ENCODE peak calls at places on chromosomes 5 and 9, in ten cellular contexts. One of them, this sample, is unnamed.

GRCh38 chr5:173909205-173909604 is 21.1 kb downstream of the CPEB4 start:
- DNase-seq in suprapubic skin: no peak
- DNase-seq in heart left ventricle: peak; percentile 54
- DNase-seq in H54: no peak
- DNase-seq in Peyer's patch: no peak
- DNase-seq in sigmoid colon: no peak
- DNase-seq in spleen: no peak
- DNase-seq in adrenal gland: no peak
- DNase-seq in NB4: no peak
- DNase-seq in stomach: no peak
- DNase-seq in this sample: no peak

GRCh38 chr5:33736510-33736909 is 155.3 kb downstream of the ADAMTS12 start:
- DNase-seq in spleen: no peak
- DNase-seq in stomach: no peak
- DNase-seq in NB4: no peak
- DNase-seq in heart left ventricle: no peak
- DNase-seq in suprapubic skin: no peak
- DNase-seq in H54: no peak
- DNase-seq in sigmoid colon: no peak
- DNase-seq in Peyer's patch: no peak
- DNase-seq in adrenal gland: no peak
- DNase-seq in this sample: no peak

GRCh38 chr5:77329664-77330430 is 119.4 kb downstream of the PDE8B start:
- DNase-seq in Peyer's patch: no peak
- DNase-seq in spleen: no peak
- DNase-seq in stomach: no peak
- DNase-seq in heart left ventricle: no peak
- DNase-seq in adrenal gland: no peak
- DNase-seq in NB4: no peak
- DNase-seq in sigmoid colon: no peak
- DNase-seq in suprapubic skin: no peak
- DNase-seq in H54: no peak
- DNase-seq in this sample: no peak

GRCh38 chr5:148267972-148268371 is 622 bp upstream of the SPINK13 start:
- DNase-seq in adrenal gland: no peak
- DNase-seq in suprapubic skin: no peak
- DNase-seq in NB4: no peak
- DNase-seq in H54: no peak
- DNase-seq in heart left ventricle: no peak
- DNase-seq in spleen: no peak
- DNase-seq in stomach: no peak
- DNase-seq in sigmoid colon: no peak
- DNase-seq in Peyer's patch: no peak
- DNase-seq in this sample: no peak

GRCh38 chr5:165920655-165921054 is 2370.8 kb upstream of the WWC1 start:
- DNase-seq in adrenal gland: no peak
- DNase-seq in heart left ventricle: no peak
- DNase-seq in H54: no peak
- DNase-seq in suprapubic skin: no peak
- DNase-seq in spleen: no peak
- DNase-seq in NB4: no peak
- DNase-seq in stomach: no peak
- DNase-seq in sigmoid colon: no peak
- DNase-seq in Peyer's patch: no peak
- DNase-seq in this sample: no peak

GRCh38 chr5:138305797-138306196 is 25.8 kb downstream of the CDC25C start:
- DNase-seq in suprapubic skin: no peak
- DNase-seq in adrenal gland: peak; percentile 77
- DNase-seq in sigmoid colon: no peak
- DNase-seq in Peyer's patch: no peak
- DNase-seq in heart left ventricle: peak; percentile 68
- DNase-seq in stomach: peak; percentile 32
- DNase-seq in NB4: no peak
- DNase-seq in H54: no peak
- DNase-seq in spleen: peak; percentile 84
- DNase-seq in this sample: peak; percentile 83

GRCh38 chr5:136686192-136686872 is 321.0 kb upstream of the TRPC7 start:
- DNase-seq in stomach: no peak
- DNase-seq in suprapubic skin: no peak
- DNase-seq in Peyer's patch: no peak
- DNase-seq in heart left ventricle: no peak
- DNase-seq in spleen: no peak
- DNase-seq in adrenal gland: no peak
- DNase-seq in NB4: peak; percentile 25
- DNase-seq in sigmoid colon: no peak
- DNase-seq in H54: no peak
- DNase-seq in this sample: no peak

GRCh38 chr9:79637180-79637925 is 65.6 kb downstream of the TLE4 start:
- DNase-seq in NB4: no peak
- DNase-seq in stomach: no peak
- DNase-seq in Peyer's patch: no peak
- DNase-seq in adrenal gland: no peak
- DNase-seq in heart left ventricle: no peak
- DNase-seq in sigmoid colon: no peak
- DNase-seq in spleen: no peak
- DNase-seq in H54: no peak
- DNase-seq in suprapubic skin: no peak
- DNase-seq in this sample: no peak

DNA sequence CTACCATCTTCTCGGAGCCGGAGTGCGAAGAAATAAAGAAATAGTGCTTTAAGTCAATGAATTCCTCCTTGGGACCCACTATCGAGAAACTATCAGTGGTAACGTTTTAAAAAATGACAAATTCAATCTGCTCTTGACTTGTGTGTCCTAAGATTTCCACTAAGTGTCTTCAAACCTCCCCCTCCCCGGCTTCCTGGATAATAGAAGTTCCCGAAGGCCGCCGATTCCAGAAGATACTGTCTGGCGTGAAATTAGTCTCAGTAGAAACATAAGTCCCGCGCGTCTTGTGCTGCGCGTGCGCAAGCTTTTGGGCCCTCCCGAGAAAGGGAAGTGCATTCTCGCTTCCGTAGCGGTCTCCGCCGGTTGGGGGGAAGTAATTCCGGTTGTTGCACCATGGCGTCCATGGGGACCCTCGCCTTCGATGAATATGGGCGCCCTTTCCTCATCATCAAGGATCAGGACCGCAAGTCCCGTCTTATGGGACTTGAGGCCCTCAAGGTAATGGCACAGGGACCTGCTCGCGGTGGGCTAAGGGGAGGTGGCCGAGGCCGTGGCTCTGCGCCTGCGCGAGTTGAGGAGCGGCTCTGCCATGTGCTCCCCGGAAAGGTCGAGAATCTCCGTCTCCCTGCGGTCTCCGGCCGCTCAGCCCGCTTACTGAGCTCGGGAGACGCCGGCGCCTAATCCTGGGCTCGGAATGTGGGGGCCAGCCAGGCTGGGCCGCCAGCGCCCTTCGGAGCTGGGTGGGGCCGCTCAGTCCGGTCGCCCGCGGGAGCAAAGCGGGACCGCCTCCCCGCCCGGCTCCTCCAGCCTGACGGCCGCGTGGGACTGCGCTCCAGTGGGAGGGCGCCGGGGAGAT is at the start of gene CCT5:
- DNase-seq in stomach: peak; percentile 93
- DNase-seq in sigmoid colon: peak; percentile 98
- DNase-seq in heart left ventricle: peak; percentile 93
- DNase-seq in suprapubic skin: peak; percentile 96
- DNase-seq in spleen: peak; percentile 96
- DNase-seq in Peyer's patch: peak; percentile 97
- DNase-seq in H54: peak; percentile 93
- DNase-seq in NB4: peak; percentile 99
- DNase-seq in adrenal gland: peak; percentile 96
- DNase-seq in this sample: peak; percentile 99
- TF ChIP-seq POLR2A in stomach: no peak
- TF ChIP-seq POLR2A in sigmoid colon: peak; percentile 62
- TF ChIP-seq POLR2A in heart left ventricle: no peak
- TF ChIP-seq POLR2A in suprapubic skin: no peak
- TF ChIP-seq POLR2A in spleen: no peak
- TF ChIP-seq POLR2A in Peyer's patch: peak; percentile 73
- TF ChIP-seq POLR2A in H54: peak; percentile 85
- TF ChIP-seq POLR2A in NB4: peak; percentile 99
- TF ChIP-seq POLR2A in adrenal gland: no peak
- TF ChIP-seq POLR2A in this sample: peak; percentile 94

DNA sequence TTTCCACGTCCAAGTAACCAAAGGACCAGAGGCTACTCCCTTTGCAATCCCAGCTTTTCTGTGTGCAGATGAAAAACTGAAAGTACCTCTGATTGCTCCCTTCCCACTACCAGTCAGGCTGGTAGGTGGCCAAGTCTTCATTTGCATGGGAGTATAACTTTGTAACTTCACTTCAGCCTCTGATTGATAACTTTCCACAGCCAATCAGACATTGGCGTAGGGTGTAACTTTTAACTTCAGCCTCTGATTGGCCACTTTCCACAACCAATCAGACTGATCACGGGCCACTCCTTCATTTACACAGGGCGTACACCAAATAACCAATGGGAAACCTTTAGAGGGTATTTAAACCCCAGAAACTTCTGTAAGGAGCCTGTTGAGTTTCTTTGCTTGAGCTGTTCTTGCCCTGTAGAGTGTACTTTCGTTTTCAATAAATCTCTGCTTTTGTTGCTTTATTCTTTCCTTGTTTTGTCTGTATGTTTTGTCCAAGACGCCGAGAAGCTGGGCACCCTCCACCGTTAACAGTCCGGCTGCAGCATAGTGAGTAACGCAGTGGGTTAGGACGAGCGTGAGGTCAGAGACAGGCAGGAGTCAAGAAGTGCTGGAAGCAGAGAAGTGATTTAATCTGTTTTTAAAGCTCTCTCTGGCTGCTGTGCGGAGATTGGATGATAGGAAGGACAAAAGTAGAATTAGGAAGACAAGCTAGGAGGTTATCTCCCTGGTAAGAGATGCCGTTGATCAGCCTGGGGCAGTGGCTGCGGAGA is 3.5 kb upstream of the EXOSC2 start:
- DNase-seq in spleen: no peak
- DNase-seq in heart left ventricle: peak; percentile 75
- DNase-seq in H54: peak; percentile 12
- DNase-seq in sigmoid colon: peak; percentile 91
- DNase-seq in adrenal gland: peak; percentile 92
- DNase-seq in Peyer's patch: peak; percentile 82
- DNase-seq in NB4: peak; percentile 89
- DNase-seq in stomach: peak; percentile 87
- DNase-seq in suprapubic skin: peak; percentile 77
- DNase-seq in this sample: peak; percentile 54
- TF ChIP-seq POLR2A in spleen: no peak
- TF ChIP-seq POLR2A in heart left ventricle: no peak
- TF ChIP-seq POLR2A in H54: no peak
- TF ChIP-seq POLR2A in sigmoid colon: peak; percentile 63
- TF ChIP-seq POLR2A in adrenal gland: peak; percentile 72
- TF ChIP-seq POLR2A in Peyer's patch: peak; percentile 81
- TF ChIP-seq POLR2A in NB4: peak; percentile 37
- TF ChIP-seq POLR2A in stomach: no peak
- TF ChIP-seq POLR2A in suprapubic skin: no peak
- TF ChIP-seq POLR2A in this sample: no peak

GRCh38 chr5:96857924-96858323 is 18.4 kb upstream of the ERAP2 start:
- DNase-seq in spleen: no peak
- DNase-seq in suprapubic skin: no peak
- DNase-seq in heart left ventricle: no peak
- DNase-seq in Peyer's patch: no peak
- DNase-seq in H54: no peak
- DNase-seq in sigmoid colon: no peak
- DNase-seq in stomach: no peak
- DNase-seq in NB4: no peak
- DNase-seq in adrenal gland: no peak
- DNase-seq in this sample: no peak

GRCh38 chr5:96857454-96857853 is 18.8 kb upstream of the ERAP2 start:
- DNase-seq in suprapubic skin: no peak
- DNase-seq in H54: no peak
- DNase-seq in adrenal gland: no peak
- DNase-seq in stomach: no peak
- DNase-seq in heart left ventricle: no peak
- DNase-seq in Peyer's patch: no peak
- DNase-seq in sigmoid colon: no peak
- DNase-seq in NB4: no peak
- DNase-seq in spleen: no peak
- DNase-seq in this sample: no peak

GRCh38 chr5:96852769-96853168 is 23.5 kb upstream of the ERAP2 start:
- DNase-seq in adrenal gland: no peak
- DNase-seq in NB4: no peak
- DNase-seq in H54: no peak
- DNase-seq in suprapubic skin: no peak
- DNase-seq in heart left ventricle: no peak
- DNase-seq in Peyer's patch: no peak
- DNase-seq in stomach: no peak
- DNase-seq in sigmoid colon: no peak
- DNase-seq in spleen: no peak
- DNase-seq in this sample: no peak

GRCh38 chr5:96854067-96854466 is 22.2 kb upstream of the ERAP2 start:
- DNase-seq in adrenal gland: no peak
- DNase-seq in H54: no peak
- DNase-seq in spleen: no peak
- DNase-seq in suprapubic skin: no peak
- DNase-seq in sigmoid colon: no peak
- DNase-seq in Peyer's patch: no peak
- DNase-seq in heart left ventricle: no peak
- DNase-seq in stomach: no peak
- DNase-seq in NB4: no peak
- DNase-seq in this sample: no peak

DNA sequence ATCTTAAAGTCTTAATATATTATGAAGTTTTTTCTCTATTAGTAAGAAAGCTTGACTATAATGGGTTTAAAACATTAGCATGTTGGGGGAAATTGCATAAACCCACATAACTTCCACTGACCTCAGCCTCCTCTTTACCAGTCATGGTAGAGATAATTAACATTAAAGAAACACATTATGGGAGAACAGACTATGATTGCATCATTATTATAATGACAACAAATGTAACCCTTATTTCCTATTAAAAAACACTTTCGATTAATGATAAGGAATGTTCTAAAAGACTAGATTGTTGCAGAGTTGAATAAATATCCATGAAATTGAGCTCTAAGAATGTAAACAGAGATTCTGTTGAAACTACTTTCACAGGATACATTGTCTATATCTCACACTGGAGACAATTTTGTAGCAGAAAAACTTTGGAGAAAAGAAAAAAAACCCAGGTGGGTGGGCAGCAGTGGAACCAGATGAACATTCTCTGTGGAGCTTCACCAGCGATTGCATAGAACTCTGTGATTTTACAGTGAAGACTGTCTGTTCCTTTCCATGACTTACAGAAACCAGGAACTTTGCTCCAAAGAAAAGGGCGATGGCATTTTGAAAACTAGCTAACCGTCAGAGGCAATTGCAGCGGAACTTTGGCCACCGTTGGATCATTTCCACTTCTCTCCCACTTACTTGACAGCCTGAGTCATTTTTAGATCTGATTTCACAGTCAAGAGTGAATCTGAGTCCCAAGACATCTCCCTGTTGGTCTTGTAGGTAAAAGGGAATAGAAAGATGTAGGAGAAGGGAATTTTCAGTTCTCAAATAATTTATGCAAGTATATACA is 21.0 kb upstream of the ERAP2 start:
- DNase-seq in NB4: peak; percentile 23
- DNase-seq in suprapubic skin: no peak
- DNase-seq in H54: no peak
- DNase-seq in stomach: no peak
- DNase-seq in adrenal gland: no peak
- DNase-seq in spleen: no peak
- DNase-seq in sigmoid colon: no peak
- DNase-seq in heart left ventricle: no peak
- DNase-seq in Peyer's patch: peak; percentile 83
- DNase-seq in this sample: no peak
- TF ChIP-seq POLR2A in NB4: no peak
- TF ChIP-seq POLR2A in suprapubic skin: no peak
- TF ChIP-seq POLR2A in H54: no peak
- TF ChIP-seq POLR2A in stomach: no peak
- TF ChIP-seq POLR2A in adrenal gland: no peak
- TF ChIP-seq POLR2A in spleen: no peak
- TF ChIP-seq POLR2A in sigmoid colon: no peak
- TF ChIP-seq POLR2A in heart left ventricle: no peak
- TF ChIP-seq POLR2A in Peyer's patch: no peak
- TF ChIP-seq POLR2A in this sample: no peak

GRCh38 chr5:43041131-43041668 is 1.1 kb upstream of the ANXA2R start:
- DNase-seq in sigmoid colon: no peak
- DNase-seq in Peyer's patch: peak; percentile 68
- DNase-seq in spleen: peak; percentile 78
- DNase-seq in adrenal gland: peak; percentile 33
- DNase-seq in heart left ventricle: peak; percentile 49
- DNase-seq in NB4: peak; percentile 80
- DNase-seq in stomach: no peak
- DNase-seq in H54: no peak
- DNase-seq in suprapubic skin: no peak
- DNase-seq in this sample: peak; percentile 82

GRCh38 chr5:43039468-43040286 is 442 bp downstream of the ANXA2R start:
- DNase-seq in NB4: peak; percentile 87
- DNase-seq in stomach: peak; percentile 51
- DNase-seq in suprapubic skin: peak; percentile 85
- DNase-seq in Peyer's patch: peak; percentile 86
- DNase-seq in adrenal gland: peak; percentile 61
- DNase-seq in sigmoid colon: peak; percentile 86
- DNase-seq in spleen: peak; percentile 92
- DNase-seq in H54: no peak
- DNase-seq in heart left ventricle: peak; percentile 75
- DNase-seq in this sample: peak; percentile 88

GRCh38 chr5:43041669-43042175 is 1.6 kb upstream of the ANXA2R start:
- DNase-seq in spleen: no peak
- DNase-seq in adrenal gland: peak; percentile 76
- DNase-seq in stomach: peak; percentile 58
- DNase-seq in NB4: peak; percentile 84
- DNase-seq in heart left ventricle: peak; percentile 69
- DNase-seq in H54: peak; percentile 12
- DNase-seq in sigmoid colon: peak; percentile 80
- DNase-seq in suprapubic skin: no peak
- DNase-seq in Peyer's patch: peak; percentile 81
- DNase-seq in this sample: peak; percentile 82

GRCh38 chr5:43039115-43039467 is 1.0 kb downstream of the ANXA2R start:
- DNase-seq in suprapubic skin: no peak
- DNase-seq in adrenal gland: no peak
- DNase-seq in H54: no peak
- DNase-seq in spleen: no peak
- DNase-seq in stomach: no peak
- DNase-seq in NB4: no peak
- DNase-seq in heart left ventricle: no peak
- DNase-seq in sigmoid colon: no peak
- DNase-seq in Peyer's patch: no peak
- DNase-seq in this sample: no peak

DNA sequence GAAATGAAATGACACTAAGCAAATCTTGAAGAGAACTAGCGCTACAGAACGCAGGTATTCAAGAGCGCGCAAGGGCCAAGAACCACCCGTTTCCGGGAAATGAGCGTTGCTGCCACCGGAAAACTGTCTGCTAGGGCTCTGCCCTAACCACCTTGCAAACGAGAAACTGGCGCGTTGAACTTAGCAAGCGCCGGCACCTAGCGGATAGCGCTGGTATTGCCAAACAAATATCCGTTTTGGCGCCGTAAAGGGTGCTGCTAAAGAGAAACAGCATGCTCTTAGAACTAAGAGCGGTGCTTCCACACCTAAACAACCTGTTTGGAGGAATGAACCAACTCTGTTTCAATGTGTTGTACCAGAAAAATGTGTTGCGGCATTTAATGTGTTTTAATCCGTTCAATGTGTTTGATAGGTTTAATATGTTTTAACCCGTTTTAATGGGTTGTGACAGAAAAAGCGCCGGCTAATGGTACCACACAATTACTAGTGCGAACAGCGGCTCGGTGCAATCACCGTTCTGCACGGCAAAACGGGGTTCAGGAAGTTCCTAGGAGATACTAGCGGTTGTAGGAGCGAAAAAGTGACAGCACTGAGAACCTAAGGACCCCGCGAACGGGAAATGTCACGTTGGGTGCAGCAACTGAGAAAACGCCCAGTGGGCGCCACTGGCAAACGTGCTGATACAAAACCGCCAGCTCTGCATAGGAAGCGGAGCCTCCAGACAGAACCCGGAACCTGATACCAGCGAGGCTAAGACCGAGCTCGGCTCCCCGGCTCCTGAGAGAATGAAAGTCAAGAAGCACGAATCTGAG is at the start of gene ANXA2R:
- DNase-seq in spleen: peak; percentile 97
- DNase-seq in Peyer's patch: peak; percentile 98
- DNase-seq in NB4: peak; percentile 98
- DNase-seq in adrenal gland: peak; percentile 87
- DNase-seq in sigmoid colon: peak; percentile 92
- DNase-seq in stomach: peak; percentile 88
- DNase-seq in heart left ventricle: peak; percentile 88
- DNase-seq in suprapubic skin: peak; percentile 93
- DNase-seq in H54: no peak
- DNase-seq in this sample: peak; percentile 97
- TF ChIP-seq POLR2A in spleen: no peak
- TF ChIP-seq POLR2A in Peyer's patch: peak; percentile 38
- TF ChIP-seq POLR2A in NB4: peak; percentile 52
- TF ChIP-seq POLR2A in adrenal gland: no peak
- TF ChIP-seq POLR2A in sigmoid colon: no peak
- TF ChIP-seq POLR2A in stomach: no peak
- TF ChIP-seq POLR2A in heart left ventricle: no peak
- TF ChIP-seq POLR2A in suprapubic skin: no peak
- TF ChIP-seq POLR2A in H54: no peak
- TF ChIP-seq POLR2A in this sample: peak; percentile 72

This sample was measured in erythroblast.